ENCODE peak calls at places on chromosomes 16 and 17, in eight cellular contexts. H, C, T, I, A, F, P and J are unnamed samples.

GRCh38 chr16:67847064-67847861 is at the start of gene CENPT:
- DNase-seq in H (peak), C (peak), T (no peak), I (peak), A (no peak), F (peak), P (peak), J (no peak)

GRCh38 chr16:24198807-24199533 is 57.2 kb upstream of the CACNG3 start:
- DNase-seq in H (no peak), C (no peak), T (no peak), I (peak), A (no peak), F (no peak), P (no peak), J (peak)

GRCh38 chr17:68431661-68432071 is 25.6 kb downstream of the WIPI1 start:
- DNase-seq in H (no peak), C (no peak), T (no peak), I (peak), A (no peak), F (peak), P (no peak), J (no peak)

GRCh38 chr16:1613240-1613639 is 1.1 kb downstream of the CRAMP1 start:
- DNase-seq in H (peak), C (no peak), T (no peak), I (peak), A (no peak), F (no peak), P (no peak), J (no peak)

GRCh38 chr16:3690991-3691720 is 26.2 kb downstream of the TRAP1 start:
- DNase-seq in H (no peak), C (no peak), T (no peak), I (no peak), A (no peak), F (no peak), P (no peak), J (no peak)

GRCh38 chr17:3956558-3956957 is 7.7 kb downstream of the ATP2A3 start:
- DNase-seq in H (no peak), C (no peak), T (no peak), I (no peak), A (no peak), F (no peak), P (no peak), J (no peak)

GRCh38 chr17:83128306-83129240 is 49.2 kb downstream of the METRNL start:
- DNase-seq in H (no peak), C (no peak), T (no peak), I (no peak), A (no peak), F (no peak), P (peak), J (no peak)

GRCh38 chr17:45282683-45283644 is 21.1 kb upstream of the SPATA32 start:
- DNase-seq in H (no peak), C (peak), T (peak), I (peak), A (no peak), F (no peak), P (peak), J (peak)

GRCh38 chr16:3112058-3112880 is at the start of gene ZNF205:
- DNase-seq in H (peak), C (peak), T (peak), I (peak), A (peak), F (no peak), P (peak), J (peak)

GRCh38 chr17:72725432-72726068 is 366.9 kb downstream of the SLC39A11 start:
- DNase-seq in H (peak), C (peak), T (peak), I (peak), A (no peak), F (peak), P (peak), J (peak)

GRCh38 chr17:45672301-45672700 is 111.8 kb upstream of the CRHR1 start:
- DNase-seq in H (no peak), C (no peak), T (no peak), I (no peak), A (no peak), F (no peak), P (peak), J (no peak)

GRCh38 chr16:25747160-25747758 is 55.5 kb downstream of the HS3ST4 start:
- DNase-seq in H (peak), C (no peak), T (no peak), I (peak), A (no peak), F (no peak), P (no peak), J (no peak)

GRCh38 chr16:4293822-4294457 is 21.1 kb upstream of the TFAP4 start:
- DNase-seq in H (peak), C (peak), T (peak), I (peak), A (no peak), F (no peak), P (peak), J (peak)

GRCh38 chr16:27828671-27829070 is 234.8 kb downstream of the GSG1L start:
- DNase-seq in H (no peak), C (no peak), T (no peak), I (no peak), A (no peak), F (no peak), P (no peak), J (no peak)

GRCh38 chr16:58459344-58460218 is 40.4 kb upstream of the NDRG4 start:
- DNase-seq in H (peak), C (no peak), T (no peak), I (peak), A (no peak), F (no peak), P (no peak), J (no peak)

GRCh38 chr17:35129973-35130351 is 8.5 kb downstream of the FNDC8 start:
- DNase-seq in H (no peak), C (no peak), T (no peak), I (no peak), A (no peak), F (no peak), P (no peak), J (no peak)

GRCh38 chr16:48432136-48432535 is 46.9 kb upstream of the SIAH1 start:
- DNase-seq in H (no peak), C (no peak), T (no peak), I (no peak), A (no peak), F (peak), P (no peak), J (no peak)

GRCh38 chr17:48084932-48085331 is 16.3 kb downstream of the CBX1 start:
- DNase-seq in H (no peak), C (no peak), T (no peak), I (no peak), A (no peak), F (no peak), P (no peak), J (no peak)

GRCh38 chr17:79878346-79878745 is 39.1 kb upstream of the CBX4 start:
- DNase-seq in H (no peak), C (no peak), T (no peak), I (no peak), A (no peak), F (no peak), P (no peak), J (no peak)